ENCODE peak calls at places on chromosome 20, in seven cellular contexts. One of them, this sample, is unnamed.

GRCh38 chr20:37305079-37305478 is 15.6 kb downstream of the MANBAL start:
- DNase-seq in PC-9: no peak
- DNase-seq in HFF-Myc: no peak
- DNase-seq in type B pancreatic cell: no peak
- DNase-seq in foreskin fibroblast: no peak
- DNase-seq in endothelial cell: no peak
- DNase-seq in chondrocyte: no peak
- DNase-seq in this sample: no peak

GRCh38 chr20:24650091-24650490 is 180.7 kb downstream of the SYNDIG1 start:
- DNase-seq in PC-9: no peak
- DNase-seq in HFF-Myc: no peak
- DNase-seq in type B pancreatic cell: no peak
- DNase-seq in foreskin fibroblast: peak
- DNase-seq in endothelial cell: no peak
- DNase-seq in chondrocyte: peak
- DNase-seq in this sample: no peak

GRCh38 chr20:47360207-47360488 is 3.6 kb upstream of the ZMYND8 start:
- DNase-seq in PC-9: peak
- DNase-seq in HFF-Myc: no peak
- DNase-seq in type B pancreatic cell: no peak
- DNase-seq in foreskin fibroblast: peak
- DNase-seq in endothelial cell: no peak
- DNase-seq in chondrocyte: no peak
- DNase-seq in this sample: peak

GRCh38 chr20:37162674-37163073 is 16.5 kb upstream of the RPN2 start:
- DNase-seq in PC-9: no peak
- DNase-seq in HFF-Myc: no peak
- DNase-seq in type B pancreatic cell: no peak
- DNase-seq in foreskin fibroblast: no peak
- DNase-seq in endothelial cell: no peak
- DNase-seq in chondrocyte: no peak
- DNase-seq in this sample: no peak

GRCh38 chr20:35978041-35978513 is 9.7 kb downstream of the CNBD2 start:
- DNase-seq in PC-9: no peak
- DNase-seq in HFF-Myc: no peak
- DNase-seq in type B pancreatic cell: no peak
- DNase-seq in foreskin fibroblast: peak
- DNase-seq in endothelial cell: no peak
- DNase-seq in chondrocyte: no peak
- DNase-seq in this sample: no peak

GRCh38 chr20:25285091-25285647 is 37.3 kb downstream of the PYGB start:
- DNase-seq in PC-9: no peak
- DNase-seq in HFF-Myc: no peak
- DNase-seq in type B pancreatic cell: no peak
- DNase-seq in foreskin fibroblast: no peak
- DNase-seq in endothelial cell: no peak
- DNase-seq in chondrocyte: peak
- DNase-seq in this sample: no peak

GRCh38 chr20:41733151-41733550 is 115.0 kb upstream of the CHD6 start:
- DNase-seq in PC-9: no peak
- DNase-seq in HFF-Myc: no peak
- DNase-seq in type B pancreatic cell: no peak
- DNase-seq in foreskin fibroblast: no peak
- DNase-seq in endothelial cell: no peak
- DNase-seq in chondrocyte: no peak
- DNase-seq in this sample: no peak

GRCh38 chr20:10511507-10512231 is 76.6 kb downstream of the SLX4IP start:
- DNase-seq in PC-9: peak
- DNase-seq in HFF-Myc: peak
- DNase-seq in type B pancreatic cell: no peak
- DNase-seq in foreskin fibroblast: peak
- DNase-seq in endothelial cell: no peak
- DNase-seq in chondrocyte: no peak
- DNase-seq in this sample: peak

GRCh38 chr20:11852189-11852588 is 65.5 kb upstream of the BTBD3 start:
- DNase-seq in PC-9: no peak
- DNase-seq in HFF-Myc: no peak
- DNase-seq in type B pancreatic cell: no peak
- DNase-seq in foreskin fibroblast: no peak
- DNase-seq in endothelial cell: no peak
- DNase-seq in chondrocyte: no peak
- DNase-seq in this sample: no peak

GRCh38 chr20:46835418-46835817 is 59.2 kb upstream of the EYA2 start:
- DNase-seq in PC-9: no peak
- DNase-seq in HFF-Myc: no peak
- DNase-seq in type B pancreatic cell: no peak
- DNase-seq in foreskin fibroblast: peak
- DNase-seq in endothelial cell: no peak
- DNase-seq in chondrocyte: no peak
- DNase-seq in this sample: no peak

GRCh38 chr20:16801919-16802651 is 53.9 kb downstream of the OTOR start:
- DNase-seq in PC-9: no peak
- DNase-seq in HFF-Myc: peak
- DNase-seq in type B pancreatic cell: peak
- DNase-seq in foreskin fibroblast: peak
- DNase-seq in endothelial cell: peak
- DNase-seq in chondrocyte: no peak
- DNase-seq in this sample: peak

GRCh38 chr20:37547912-37548311 is 20.2 kb upstream of the BLCAP start:
- DNase-seq in PC-9: no peak
- DNase-seq in HFF-Myc: no peak
- DNase-seq in type B pancreatic cell: no peak
- DNase-seq in foreskin fibroblast: no peak
- DNase-seq in endothelial cell: no peak
- DNase-seq in chondrocyte: no peak
- DNase-seq in this sample: no peak

GRCh38 chr20:18058661-18059467 is 1.1 kb upstream of the OVOL2 start:
- DNase-seq in PC-9: peak
- DNase-seq in HFF-Myc: no peak
- DNase-seq in type B pancreatic cell: no peak
- DNase-seq in foreskin fibroblast: peak
- DNase-seq in endothelial cell: peak
- DNase-seq in chondrocyte: no peak
- DNase-seq in this sample: peak

GRCh38 chr20:41848180-41848579 is 230.0 kb upstream of the CHD6 start:
- DNase-seq in PC-9: no peak
- DNase-seq in HFF-Myc: no peak
- DNase-seq in type B pancreatic cell: no peak
- DNase-seq in foreskin fibroblast: no peak
- DNase-seq in endothelial cell: no peak
- DNase-seq in chondrocyte: no peak
- DNase-seq in this sample: no peak

GRCh38 chr20:37360515-37361115 is 14.7 kb downstream of the SRC start:
- DNase-seq in PC-9: no peak
- DNase-seq in HFF-Myc: no peak
- DNase-seq in type B pancreatic cell: no peak
- DNase-seq in foreskin fibroblast: no peak
- DNase-seq in endothelial cell: no peak
- DNase-seq in chondrocyte: no peak
- DNase-seq in this sample: no peak

GRCh38 chr20:2261105-2261504 is 34.7 kb upstream of the TGM3 start:
- DNase-seq in PC-9: no peak
- DNase-seq in HFF-Myc: no peak
- DNase-seq in type B pancreatic cell: no peak
- DNase-seq in foreskin fibroblast: no peak
- DNase-seq in endothelial cell: no peak
- DNase-seq in chondrocyte: no peak
- DNase-seq in this sample: peak

GRCh38 chr20:47117789-47118188 is 223.1 kb downstream of the EYA2 start:
- DNase-seq in PC-9: no peak
- DNase-seq in HFF-Myc: no peak
- DNase-seq in type B pancreatic cell: no peak
- DNase-seq in foreskin fibroblast: no peak
- DNase-seq in endothelial cell: no peak
- DNase-seq in chondrocyte: no peak
- DNase-seq in this sample: no peak

GRCh38 chr20:8020314-8021079 is 936 bp upstream of the TMX4 start:
- DNase-seq in PC-9: peak
- DNase-seq in HFF-Myc: no peak
- DNase-seq in type B pancreatic cell: no peak
- DNase-seq in foreskin fibroblast: peak
- DNase-seq in endothelial cell: no peak
- DNase-seq in chondrocyte: no peak
- DNase-seq in this sample: no peak

GRCh38 chr20:402496-402885 is 5.6 kb upstream of the RBCK1 start:
- DNase-seq in PC-9: no peak
- DNase-seq in HFF-Myc: no peak
- DNase-seq in type B pancreatic cell: no peak
- DNase-seq in foreskin fibroblast: no peak
- DNase-seq in endothelial cell: no peak
- DNase-seq in chondrocyte: no peak
- DNase-seq in this sample: no peak

GRCh38 chr20:43680976-43681375 is 14.1 kb downstream of the MYBL2 start:
- DNase-seq in PC-9: no peak
- DNase-seq in HFF-Myc: no peak
- DNase-seq in type B pancreatic cell: no peak
- DNase-seq in foreskin fibroblast: peak
- DNase-seq in endothelial cell: no peak
- DNase-seq in chondrocyte: no peak
- DNase-seq in this sample: no peak

GRCh38 chr20:43579861-43580793 is 10.6 kb upstream of the IFT52 start:
- DNase-seq in PC-9: peak
- DNase-seq in HFF-Myc: no peak
- DNase-seq in type B pancreatic cell: no peak
- DNase-seq in foreskin fibroblast: no peak
- DNase-seq in endothelial cell: no peak
- DNase-seq in chondrocyte: no peak
- DNase-seq in this sample: no peak

GRCh38 chr20:2817891-2818595 is 1.9 kb downstream of the TMEM239 start:
- DNase-seq in PC-9: no peak
- DNase-seq in HFF-Myc: no peak
- DNase-seq in type B pancreatic cell: peak
- DNase-seq in foreskin fibroblast: peak
- DNase-seq in endothelial cell: no peak
- DNase-seq in chondrocyte: no peak
- DNase-seq in this sample: no peak

GRCh38 chr20:53493201-53493908 is 100.3 kb downstream of the ZNF217 start:
- DNase-seq in PC-9: no peak
- DNase-seq in HFF-Myc: no peak
- DNase-seq in type B pancreatic cell: no peak
- DNase-seq in foreskin fibroblast: no peak
- DNase-seq in endothelial cell: no peak
- DNase-seq in chondrocyte: no peak
- DNase-seq in this sample: no peak

GRCh38 chr20:35904982-35905663 is 49.2 kb downstream of the SCAND1 start:
- DNase-seq in PC-9: no peak
- DNase-seq in HFF-Myc: no peak
- DNase-seq in type B pancreatic cell: no peak
- DNase-seq in foreskin fibroblast: no peak
- DNase-seq in endothelial cell: no peak
- DNase-seq in chondrocyte: no peak
- DNase-seq in this sample: no peak

GRCh38 chr20:51442602-51443001 is 99.9 kb downstream of the NFATC2 start:
- DNase-seq in PC-9: no peak
- DNase-seq in HFF-Myc: no peak
- DNase-seq in type B pancreatic cell: no peak
- DNase-seq in foreskin fibroblast: peak
- DNase-seq in endothelial cell: no peak
- DNase-seq in chondrocyte: no peak
- DNase-seq in this sample: no peak

GRCh38 chr20:9989066-9989724 is 45.6 kb upstream of the ANKEF1 start:
- DNase-seq in PC-9: no peak
- DNase-seq in HFF-Myc: no peak
- DNase-seq in type B pancreatic cell: no peak
- DNase-seq in foreskin fibroblast: peak
- DNase-seq in endothelial cell: no peak
- DNase-seq in chondrocyte: no peak
- DNase-seq in this sample: no peak

GRCh38 chr20:17262786-17263185 is 35.9 kb downstream of the PCSK2 start:
- DNase-seq in PC-9: no peak
- DNase-seq in HFF-Myc: no peak
- DNase-seq in type B pancreatic cell: no peak
- DNase-seq in foreskin fibroblast: no peak
- DNase-seq in endothelial cell: no peak
- DNase-seq in chondrocyte: no peak
- DNase-seq in this sample: no peak

DNA sequence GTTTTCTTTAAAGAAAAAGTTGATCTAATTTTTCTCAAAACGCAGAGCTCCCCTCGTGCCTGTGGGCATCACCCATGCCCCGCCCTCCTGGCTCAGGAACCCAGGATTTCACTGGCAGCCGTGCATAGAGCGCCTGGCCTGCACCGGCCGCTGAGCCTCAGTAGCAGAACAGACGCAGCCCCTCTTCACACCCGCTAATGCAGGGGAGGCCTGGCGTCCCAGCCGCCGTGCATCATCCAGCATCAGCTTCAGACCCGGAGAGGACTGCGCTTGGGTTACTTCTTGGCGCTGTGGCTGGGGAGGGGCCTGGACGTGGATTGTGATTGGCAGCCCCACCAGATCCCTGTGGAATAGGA is 18.1 kb downstream of the RBM38 start:
- DNase-seq in PC-9: no peak
- DNase-seq in HFF-Myc: no peak
- DNase-seq in type B pancreatic cell: no peak
- DNase-seq in foreskin fibroblast: no peak
- DNase-seq in endothelial cell: no peak
- DNase-seq in chondrocyte: no peak
- DNase-seq in this sample: no peak
- TF ChIP-seq CTCF in PC-9: no peak
- TF ChIP-seq CTCF in HFF-Myc: no peak
- TF ChIP-seq CTCF in type B pancreatic cell: no peak
- TF ChIP-seq CTCF in foreskin fibroblast: no peak
- TF ChIP-seq CTCF in endothelial cell: no peak
- TF ChIP-seq CTCF in chondrocyte: no peak
- TF ChIP-seq CTCF in this sample: no peak

DNA sequence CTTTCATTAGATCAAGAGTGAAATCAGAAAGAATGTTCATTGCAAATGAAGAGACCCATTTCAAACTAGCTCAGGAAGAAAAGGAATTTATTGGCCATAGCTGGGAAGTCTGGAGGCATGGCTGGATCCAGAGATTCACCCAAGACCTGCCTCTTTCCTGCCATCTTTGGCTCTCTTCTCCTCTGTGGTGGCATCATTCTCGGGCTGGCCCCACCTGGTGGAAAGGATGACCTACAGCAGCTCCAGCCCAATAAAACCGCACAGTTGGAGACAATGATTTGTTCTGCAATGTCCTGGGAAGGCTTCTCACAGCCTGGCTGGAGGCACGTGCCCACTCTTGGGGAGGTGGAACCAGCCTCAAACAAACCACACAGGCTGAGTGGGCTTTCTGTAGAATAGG is 18.1 kb upstream of the FERMT1 start:
- DNase-seq in PC-9: no peak
- DNase-seq in HFF-Myc: no peak
- DNase-seq in type B pancreatic cell: no peak
- DNase-seq in foreskin fibroblast: no peak
- DNase-seq in endothelial cell: no peak
- DNase-seq in chondrocyte: no peak
- DNase-seq in this sample: peak
- TF ChIP-seq CTCF in PC-9: peak
- TF ChIP-seq CTCF in HFF-Myc: peak
- TF ChIP-seq CTCF in type B pancreatic cell: peak
- TF ChIP-seq CTCF in foreskin fibroblast: no peak
- TF ChIP-seq CTCF in endothelial cell: peak
- TF ChIP-seq CTCF in chondrocyte: peak
- TF ChIP-seq CTCF in this sample: no peak

GRCh38 chr20:33490023-33490933 is at the start of gene CBFA2T2:
- DNase-seq in PC-9: peak
- DNase-seq in HFF-Myc: no peak
- DNase-seq in type B pancreatic cell: no peak
- DNase-seq in foreskin fibroblast: peak
- DNase-seq in endothelial cell: no peak
- DNase-seq in chondrocyte: no peak
- DNase-seq in this sample: no peak
- TF ChIP-seq CTCF in PC-9: no peak
- TF ChIP-seq CTCF in HFF-Myc: no peak
- TF ChIP-seq CTCF in type B pancreatic cell: peak
- TF ChIP-seq CTCF in foreskin fibroblast: no peak
- TF ChIP-seq CTCF in endothelial cell: no peak
- TF ChIP-seq CTCF in chondrocyte: peak
- TF ChIP-seq CTCF in this sample: no peak

GRCh38 chr20:23078994-23079364 is 7.1 kb downstream of the CD93 start:
- DNase-seq in PC-9: no peak
- DNase-seq in HFF-Myc: no peak
- DNase-seq in type B pancreatic cell: no peak
- DNase-seq in foreskin fibroblast: no peak
- DNase-seq in endothelial cell: no peak
- DNase-seq in chondrocyte: no peak
- DNase-seq in this sample: no peak
- TF ChIP-seq CTCF in PC-9: peak
- TF ChIP-seq CTCF in HFF-Myc: peak
- TF ChIP-seq CTCF in type B pancreatic cell: peak
- TF ChIP-seq CTCF in foreskin fibroblast: no peak
- TF ChIP-seq CTCF in endothelial cell: peak
- TF ChIP-seq CTCF in chondrocyte: peak
- TF ChIP-seq CTCF in this sample: no peak

This sample was measured in Calu3.